ENCODE peak calls at places on chromosomes 11 and 22, in ten cellular contexts. K is psoas muscle, L is progenitor cell of endocrine pancreas, D is Peyer's patch, A is OCI-LY7, Q is GM12878, B is suprapubic skin, H is GM13976, Z is lung, E is AG09319. C is an unnamed sample.

GRCh38 chr11:64314805-64315561 is 2.4 kb downstream of the TRMT112 start:
- DNase-seq in Z (no peak), L (no peak), D (no peak), K (no peak), B (no peak), E (no peak), Q (no peak), H (no peak), A (no peak), C (no peak)

GRCh38 chr11:69814902-69815301 is 4.3 kb downstream of the FGF3 start:
- DNase-seq in L (no peak), Q (no peak), H (no peak), D (no peak), B (no peak), Z (no peak), A (no peak), K (no peak), E (no peak), C (no peak)

GRCh38 chr11:133718831-133719230 is 126.5 kb downstream of the SPATA19 start:
- DNase-seq in L (no peak), Q (no peak), B (no peak), D (no peak), A (no peak), H (no peak), K (no peak), E (no peak), Z (no peak), C (no peak)

GRCh38 chr22:49948573-49948957 is 12.0 kb upstream of the PIM3 start:
- DNase-seq in Q (no peak), L (no peak), H (no peak), A (no peak), K (no peak), E (no peak), B (no peak), Z (no peak), D (peak; percentile 67), C (no peak)

GRCh38 chr11:111604392-111605009 is 2.3 kb downstream of the SIK2 start:
- DNase-seq in B (no peak), K (no peak), E (no peak), Q (peak; percentile 23), H (peak; percentile 54), A (peak; percentile 67), L (no peak), D (no peak), Z (no peak), C (no peak)

GRCh38 chr11:112884012-112884767 is 77.0 kb upstream of the NCAM1 start:
- DNase-seq in D (no peak), L (no peak), A (no peak), H (no peak), K (no peak), Q (no peak), E (no peak), Z (no peak), B (no peak), C (no peak)

GRCh38 chr11:34427171-34427805 is 11.4 kb upstream of the CAT start:
- DNase-seq in B (no peak), Z (peak; percentile 51), E (peak; percentile 89), D (no peak), K (no peak), Q (no peak), L (no peak), H (no peak), A (no peak), C (peak; percentile 88)

GRCh38 chr11:46383974-46384701 is 2.7 kb downstream of the MDK start:
- DNase-seq in D (peak; percentile 73), H (no peak), B (peak; percentile 56), E (no peak), A (no peak), K (no peak), Q (no peak), Z (no peak), L (no peak), C (no peak)

GRCh38 chr11:121687961-121688566 is 235.3 kb upstream of the SORL1-AS1 start:
- DNase-seq in Z (no peak), Q (no peak), D (no peak), L (no peak), A (no peak), E (no peak), H (no peak), B (no peak), K (no peak), C (no peak)

GRCh38 chr11:116613201-116613910 is 159.4 kb downstream of the BUD13 start:
- DNase-seq in B (no peak), L (no peak), A (no peak), E (no peak), Z (no peak), H (no peak), K (no peak), D (no peak), Q (no peak), C (no peak)

GRCh38 chr22:41621099-41621910 is at the start of gene XRCC6:
- DNase-seq in L (peak; percentile 100), A (peak; percentile 100), H (peak; percentile 100), K (peak; percentile 100), B (peak; percentile 100), D (peak; percentile 100), Z (peak; percentile 100), Q (peak; percentile 100), E (peak; percentile 100), C (peak; percentile 91)

GRCh38 chr22:36330655-36331305 is 57.0 kb downstream of the MYH9 start:
- DNase-seq in L (no peak), B (no peak), A (no peak), K (peak; percentile 75), Z (peak; percentile 55), D (no peak), E (no peak), H (no peak), Q (no peak), C (no peak)

GRCh38 chr11:111064118-111064517 is 181.4 kb upstream of the POU2AF2 start:
- DNase-seq in Q (no peak), D (no peak), K (no peak), B (no peak), L (no peak), A (no peak), Z (no peak), E (no peak), H (no peak), C (no peak)

GRCh38 chr11:133285359-133285758 is 246.9 kb downstream of the OPCML start:
- DNase-seq in L (no peak), K (no peak), Z (no peak), B (no peak), H (no peak), E (no peak), Q (no peak), D (no peak), A (no peak), C (no peak)

GRCh38 chr11:45424781-45425180 is 138.6 kb upstream of the SYT13 start:
- DNase-seq in D (no peak), K (no peak), Q (no peak), Z (no peak), E (no peak), A (no peak), B (no peak), L (no peak), H (no peak), C (no peak)

GRCh38 chr11:119222891-119223290 is 16.8 kb downstream of the CBL start:
- DNase-seq in B (no peak), E (no peak), H (no peak), L (no peak), Z (no peak), D (no peak), Q (no peak), A (no peak), K (no peak), C (no peak)

GRCh38 chr11:124778281-124778680 is 16.2 kb upstream of the ESAM start:
- DNase-seq in B (no peak), Q (no peak), D (no peak), E (no peak), L (no peak), A (no peak), K (no peak), H (no peak), Z (no peak), C (no peak)
- TF ChIP-seq CTCF in B (no peak), Q (no peak), D (peak; percentile 34), E (no peak), L (peak; percentile 28), A (peak; percentile 42), K (no peak), H (no peak), Z (no peak), C (peak; percentile 68)

GRCh38 chr11:128568166-128568778 is 19.1 kb downstream of the ETS1 start:
- DNase-seq in L (no peak), Z (no peak), H (no peak), B (no peak), K (no peak), Q (no peak), E (no peak), A (no peak), D (no peak), C (no peak)
- TF ChIP-seq CTCF in L (no peak), Z (no peak), H (no peak), B (no peak), K (no peak), Q (no peak), E (no peak), A (no peak), D (no peak), C (no peak)

DNA sequence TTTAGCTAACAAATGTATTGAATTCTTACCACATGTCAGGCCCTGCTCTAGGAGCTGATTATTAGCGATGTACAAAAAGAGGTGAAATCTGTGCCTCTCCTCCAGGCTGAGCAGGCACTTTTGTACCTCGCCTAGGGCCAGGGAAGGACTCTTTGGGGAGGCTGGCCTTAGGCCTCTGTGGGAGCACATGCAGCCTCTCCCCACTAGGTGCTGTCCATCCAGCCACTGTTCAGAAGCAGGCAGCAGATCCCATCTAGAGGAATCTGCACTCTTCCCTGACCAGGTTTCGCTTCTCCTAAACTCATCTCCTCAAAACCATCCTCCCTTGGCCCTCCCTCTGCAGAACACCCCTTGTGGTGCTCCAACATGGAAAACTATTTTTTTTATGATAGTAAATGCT is 51.9 kb upstream of the WT1 start:
- DNase-seq in A (no peak), H (no peak), B (no peak), D (no peak), K (no peak), L (peak; percentile 10), Q (no peak), Z (no peak), E (no peak), C (no peak)
- TF ChIP-seq CTCF in A (no peak), H (no peak), B (no peak), D (no peak), K (no peak), L (peak; percentile 47), Q (no peak), Z (no peak), E (no peak), C (peak; percentile 30)

DNA sequence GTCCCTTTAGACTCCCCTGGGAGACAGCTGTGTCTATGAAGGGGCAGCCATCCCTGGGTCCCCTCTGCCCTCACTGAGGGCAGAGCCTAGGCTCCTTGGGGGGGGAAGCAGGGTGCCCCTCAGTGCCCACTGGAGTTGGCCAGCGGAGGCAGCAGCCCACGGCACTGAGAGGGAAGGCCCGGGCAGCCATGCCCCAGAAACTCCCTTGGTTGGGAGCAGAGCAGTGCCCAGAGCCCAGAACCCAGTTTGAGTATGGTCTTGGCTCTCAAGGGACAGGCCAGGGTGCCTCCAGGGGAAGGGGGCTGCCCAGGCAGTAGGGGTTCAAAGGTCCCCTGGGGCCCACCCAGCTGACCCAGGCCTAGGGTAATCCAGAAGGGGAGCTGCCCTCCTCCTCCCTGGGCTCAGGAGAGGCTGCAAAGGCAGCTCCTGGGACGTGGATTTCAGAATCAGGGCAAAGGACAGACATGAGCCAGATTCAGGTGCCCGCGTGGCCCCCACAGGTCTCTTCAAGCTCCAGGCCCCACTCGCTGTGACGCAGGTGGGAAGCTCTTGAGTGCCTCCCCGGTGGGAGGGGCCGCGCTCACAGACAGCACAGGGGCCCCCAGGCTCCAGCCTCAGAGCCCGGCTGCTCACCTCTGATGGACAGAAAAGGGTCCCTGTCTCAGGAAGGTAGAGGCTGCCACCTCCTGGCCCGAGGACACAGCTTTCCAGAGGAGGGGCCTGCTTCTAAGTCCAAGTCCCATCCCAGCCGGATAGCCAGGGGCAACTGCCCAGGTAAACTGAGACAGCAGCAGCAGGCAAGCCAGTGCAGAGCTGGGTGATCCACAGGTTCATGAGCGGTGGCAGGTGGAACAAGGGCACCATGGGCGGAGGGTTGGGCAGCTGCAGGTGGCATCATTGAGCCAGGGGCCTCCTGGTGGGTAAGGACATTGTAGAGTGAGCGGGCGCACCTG is 2.6 kb downstream of the C11orf21 start:
- DNase-seq in B (peak; percentile 58), H (peak; percentile 66), E (no peak), K (peak; percentile 44), D (peak; percentile 65), A (no peak), Z (peak; percentile 29), Q (no peak), L (no peak), C (no peak)
- TF ChIP-seq CTCF in B (peak; percentile 45), H (no peak), E (no peak), K (no peak), D (peak; percentile 46), A (peak; percentile 52), Z (peak; percentile 28), Q (peak; percentile 25), L (peak; percentile 61), C (peak; percentile 65)

C was measured in epithelial cell of proximal tubule.